ENCODE peak calls at places on chromosomes 2 and 18, in eight cellular contexts. V, S, R, L, I, Y, B and M are unnamed samples.
A peak's percentile ranks its signal among the peaks of the same experiment; 100 is the strongest.

GRCh38 chr2:9236867-9237266 is 30.3 kb downstream of the ASAP2 start:
- DNase-seq in V (no peak), S (no peak), R (no peak), L (no peak), I (no peak), Y (no peak), B (no peak), M (no peak)

GRCh38 chr2:201680743-201681142 is 17.7 kb downstream of the MPP4 start:
- DNase-seq in V (no peak), S (no peak), R (no peak), L (no peak), I (peak; percentile 22), Y (no peak), B (no peak), M (no peak)

GRCh38 chr2:217617496-217618085 is 385.2 kb downstream of the TNS1 start:
- DNase-seq in V (no peak), S (no peak), R (peak; percentile 10), L (no peak), I (no peak), Y (no peak), B (no peak), M (no peak)

GRCh38 chr2:112290098-112290497 is 14.7 kb downstream of the ZC3H6 start:
- DNase-seq in V (no peak), S (no peak), R (peak; percentile 15), L (no peak), I (no peak), Y (no peak), B (no peak), M (no peak)

GRCh38 chr2:52210161-52210560 is 1178.2 kb upstream of the NRXN1 start:
- DNase-seq in V (no peak), S (no peak), R (no peak), L (no peak), I (no peak), Y (no peak), B (no peak), M (no peak)

GRCh38 chr2:212672186-212672585 is 133.6 kb upstream of the ERBB4 start:
- DNase-seq in V (no peak), S (no peak), R (no peak), L (no peak), I (no peak), Y (no peak), B (no peak), M (no peak)

GRCh38 chr18:54263904-54264336 is 5.4 kb upstream of the POLI start:
- DNase-seq in V (no peak), S (no peak), R (no peak), L (no peak), I (no peak), Y (no peak), B (no peak), M (no peak)

GRCh38 chr2:114274957-114275356 is 167.5 kb upstream of the DPP10 start:
- DNase-seq in V (no peak), S (no peak), R (no peak), L (no peak), I (no peak), Y (no peak), B (no peak), M (no peak)

GRCh38 chr18:67997496-67997895 is 481.0 kb upstream of the DSEL start:
- DNase-seq in V (no peak), S (no peak), R (peak; percentile 63), L (no peak), I (no peak), Y (no peak), B (no peak), M (no peak)

DNA sequence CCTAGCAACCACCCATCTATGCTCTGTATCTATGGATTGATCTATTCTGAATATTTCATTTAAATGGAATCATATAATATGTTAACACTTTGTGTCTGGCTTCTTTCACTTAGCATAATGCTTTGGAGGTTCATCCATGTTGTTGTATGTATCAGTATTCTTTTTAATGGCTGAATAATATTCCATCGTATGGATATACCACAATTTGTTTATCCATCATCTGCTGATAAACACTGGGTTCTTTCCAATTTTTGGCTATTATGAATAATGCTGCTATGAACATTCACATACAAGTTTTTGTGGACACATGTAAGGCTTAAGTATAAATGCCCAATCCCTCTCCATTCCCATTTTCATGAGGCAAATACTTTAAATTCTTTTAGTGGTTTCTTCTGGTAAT is 52.9 kb downstream of the MRPL33 start:
- DNase-seq in V (no peak), S (no peak), R (no peak), L (no peak), I (no peak), Y (no peak), B (no peak), M (no peak)
- TF ChIP-seq CTCF in V (no peak), S (no peak), R (no peak), L (no peak), I (no peak), Y (no peak), B (no peak), M (no peak)

GRCh38 chr2:111053266-111053665 is 67.4 kb upstream of the BCL2L11 start:
- DNase-seq in V (no peak), S (no peak), R (no peak), L (no peak), I (no peak), Y (no peak), B (no peak), M (no peak)
- H3K4me3 ChIP-seq in V (no peak overlapping the region), S (no peak overlapping the region), R (no peak overlapping the region), L (no peak overlapping the region), I (no peak overlapping the region), Y (no peak overlapping the region), B (no peak overlapping the region), M (no peak overlapping the region)

GRCh38 chr2:240233891-240234502 is 93.5 kb upstream of the OTOS start:
- DNase-seq in V (no peak), S (peak; percentile 75), R (no peak), L (no peak), I (peak; percentile 18), Y (no peak), B (peak; percentile 30), M (peak; percentile 74)

GRCh38 chr2:240231838-240232244 is 91.4 kb upstream of the OTOS start:
- DNase-seq in V (no peak), S (no peak), R (no peak), L (no peak), I (peak; percentile 13), Y (no peak), B (no peak), M (peak; percentile 47)

GRCh38 chr2:240232264-240232915 is 91.9 kb upstream of the OTOS start:
- DNase-seq in V (no peak), S (peak; percentile 67), R (no peak), L (no peak), I (peak; percentile 15), Y (no peak), B (no peak), M (peak; percentile 83)

GRCh38 chr2:240234503-240234951 is 94.1 kb upstream of the OTOS start:
- DNase-seq in V (no peak), S (peak; percentile 58), R (no peak), L (no peak), I (peak; percentile 11), Y (no peak), B (no peak), M (peak; percentile 42)

DNA sequence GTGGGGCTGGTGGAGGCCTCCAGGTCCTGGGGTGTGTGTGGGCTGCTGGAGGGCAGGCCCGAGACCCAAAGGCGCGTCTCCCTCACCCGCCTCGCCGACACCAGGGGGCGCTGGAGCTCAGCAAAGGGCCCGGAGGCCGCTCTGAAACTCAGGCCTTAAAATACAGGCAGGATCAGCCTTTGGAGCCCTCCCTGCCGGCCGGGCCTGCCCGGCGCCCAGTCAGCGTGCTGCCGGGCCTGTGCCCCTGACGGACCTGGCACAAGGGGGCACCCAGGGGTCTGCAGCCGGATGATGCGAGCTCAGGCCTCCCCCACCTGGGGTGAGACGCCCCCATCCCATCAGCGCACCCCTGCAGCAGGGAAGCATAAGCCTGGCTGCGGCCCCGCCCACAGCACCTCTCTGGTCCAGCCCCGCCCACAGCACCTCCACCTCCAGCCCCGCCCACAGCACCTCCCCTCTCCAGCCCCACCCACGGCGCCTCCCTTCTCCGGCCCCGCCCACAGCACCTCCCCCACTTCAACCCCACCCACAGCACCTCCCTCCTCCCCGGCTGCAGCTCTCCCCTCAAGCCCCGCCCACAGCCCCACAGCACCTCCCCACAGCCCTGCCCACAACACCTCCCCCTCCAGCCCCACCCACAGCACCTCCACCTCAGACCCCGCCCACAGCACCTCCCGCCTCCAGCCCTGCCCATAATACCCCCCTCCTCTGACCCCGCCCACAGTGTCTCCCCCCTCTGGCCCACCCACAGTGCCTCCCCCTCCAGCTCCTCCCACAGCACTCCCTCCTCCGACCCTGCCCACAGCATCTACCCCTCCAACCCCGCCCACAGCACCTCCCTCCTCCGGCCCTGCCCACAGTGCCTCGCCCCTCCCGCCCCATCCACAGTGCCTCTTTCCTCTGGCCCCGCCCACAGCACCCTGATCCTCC is 92.8 kb upstream of the OTOS start:
- DNase-seq in V (peak; percentile 88), S (peak; percentile 95), R (peak; percentile 70), L (peak; percentile 74), I (peak; percentile 78), Y (peak; percentile 80), B (peak; percentile 85), M (peak; percentile 98)
- TF ChIP-seq CTCF in V (peak; percentile 84), S (peak; percentile 90), R (peak; percentile 90), L (peak; percentile 88), I (peak; percentile 66), Y (peak; percentile 42), B (peak; percentile 94), M (peak; percentile 90)

GRCh38 chr2:134836986-134837385 is 1.4 kb upstream of the ACMSD start:
- DNase-seq in V (no peak), S (no peak), R (peak; percentile 76), L (peak; percentile 95), I (no peak), Y (no peak), B (no peak), M (no peak)

GRCh38 chr2:134842930-134843490 is 4.6 kb downstream of the ACMSD start:
- DNase-seq in V (no peak), S (no peak), R (no peak), L (no peak), I (no peak), Y (no peak), B (no peak), M (no peak)

GRCh38 chr2:134835471-134835870 is 2.9 kb upstream of the ACMSD start:
- DNase-seq in V (no peak), S (no peak), R (no peak), L (no peak), I (no peak), Y (no peak), B (no peak), M (no peak)

GRCh38 chr2:134838143-134838620 is at the start of gene ACMSD:
- DNase-seq in V (no peak), S (no peak), R (no peak), L (no peak), I (no peak), Y (no peak), B (no peak), M (peak; percentile 39)

DNA sequence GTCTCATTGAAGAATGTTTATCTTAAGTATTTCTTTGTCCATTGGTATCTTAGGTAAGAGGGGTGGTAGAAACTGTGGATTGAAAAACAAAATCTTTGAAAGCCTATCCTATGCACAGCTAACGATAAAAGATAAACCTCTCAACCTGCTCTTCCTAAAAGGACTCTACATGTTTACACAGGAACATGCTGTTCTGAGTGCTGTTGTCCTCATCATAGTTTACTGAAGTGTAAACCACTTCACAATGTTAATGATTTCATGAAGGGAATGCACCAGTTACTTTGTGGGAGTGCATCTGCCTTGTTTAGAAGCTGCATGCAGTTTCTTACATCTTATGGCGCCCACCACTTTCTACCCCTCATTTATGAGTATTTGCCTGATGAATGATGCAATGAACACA is 1.2 kb downstream of the ACMSD start:
- DNase-seq in V (no peak), S (no peak), R (no peak), L (no peak), I (no peak), Y (no peak), B (no peak), M (no peak)
- H3K4me3 ChIP-seq in V (no peak overlapping the region), S (no peak overlapping the region), R (no peak overlapping the region), L (no peak overlapping the region), I (no peak overlapping the region), Y (no peak overlapping the region), B (no peak overlapping the region), M (peak overlapping the region; percentile 58)

GRCh38 chr18:22846088-22846683 is 86.9 kb upstream of the RBBP8 start:
- DNase-seq in V (no peak), S (no peak), R (no peak), L (no peak), I (no peak), Y (peak; percentile 24), B (no peak), M (no peak)
- TF ChIP-seq CTCF in V (peak; percentile 52), S (no peak), R (peak; percentile 50), L (peak; percentile 48), I (no peak), Y (no peak), B (peak; percentile 38), M (peak; percentile 58)